ENCODE peak calls at places on chromosomes 16 and 17, in nine cellular contexts. One of them, this sample, is unnamed.

GRCh38 chr16:57178296-57178695 is 7.5 kb downstream of the PSME3IP1 start:
- DNase-seq in heart left ventricle: no peak
- DNase-seq in ascending aorta: no peak
- DNase-seq in epithelial cell of esophagus: no peak
- DNase-seq in A549: no peak
- DNase-seq in fibroblast of the aortic adventitia: no peak
- DNase-seq in heart right ventricle: no peak
- DNase-seq in Caco-2: no peak
- DNase-seq in GM12878: no peak
- DNase-seq in this sample: no peak

GRCh38 chr17:1590031-1590746 is 27.6 kb upstream of the PITPNA start:
- DNase-seq in heart right ventricle: peak; percentile 70
- DNase-seq in Caco-2: peak; percentile 85
- DNase-seq in heart left ventricle: peak; percentile 92
- DNase-seq in GM12878: no peak
- DNase-seq in epithelial cell of esophagus: peak; percentile 87
- DNase-seq in ascending aorta: peak; percentile 92
- DNase-seq in A549: peak; percentile 99
- DNase-seq in fibroblast of the aortic adventitia: peak; percentile 90
- DNase-seq in this sample: peak; percentile 81

GRCh38 chr17:18038149-18038850 is 668 bp downstream of the ATPAF2 start:
- DNase-seq in A549: no peak
- DNase-seq in epithelial cell of esophagus: peak; percentile 53
- DNase-seq in GM12878: no peak
- DNase-seq in heart left ventricle: no peak
- DNase-seq in ascending aorta: no peak
- DNase-seq in fibroblast of the aortic adventitia: no peak
- DNase-seq in heart right ventricle: no peak
- DNase-seq in Caco-2: no peak
- DNase-seq in this sample: no peak

GRCh38 chr17:21242026-21242700 is 11.0 kb downstream of the NATD1 start:
- DNase-seq in Caco-2: no peak
- DNase-seq in GM12878: no peak
- DNase-seq in ascending aorta: no peak
- DNase-seq in A549: no peak
- DNase-seq in heart left ventricle: no peak
- DNase-seq in fibroblast of the aortic adventitia: peak; percentile 17
- DNase-seq in heart right ventricle: no peak
- DNase-seq in epithelial cell of esophagus: peak; percentile 26
- DNase-seq in this sample: no peak

GRCh38 chr17:82858376-82859126 is 18.7 kb upstream of the ZNF750 start:
- DNase-seq in heart right ventricle: no peak
- DNase-seq in A549: no peak
- DNase-seq in heart left ventricle: no peak
- DNase-seq in epithelial cell of esophagus: peak; percentile 97
- DNase-seq in fibroblast of the aortic adventitia: no peak
- DNase-seq in Caco-2: peak; percentile 62
- DNase-seq in ascending aorta: no peak
- DNase-seq in GM12878: no peak
- DNase-seq in this sample: no peak

GRCh38 chr17:82103588-82104451 is 5.8 kb upstream of the FASN start:
- DNase-seq in epithelial cell of esophagus: peak; percentile 61
- DNase-seq in heart left ventricle: no peak
- DNase-seq in fibroblast of the aortic adventitia: peak; percentile 30
- DNase-seq in heart right ventricle: no peak
- DNase-seq in Caco-2: peak; percentile 95
- DNase-seq in A549: no peak
- DNase-seq in GM12878: no peak
- DNase-seq in ascending aorta: peak; percentile 76
- DNase-seq in this sample: no peak

GRCh38 chr16:31350275-31351005 is 4.5 kb upstream of the ITGAX start:
- DNase-seq in heart right ventricle: no peak
- DNase-seq in A549: no peak
- DNase-seq in Caco-2: no peak
- DNase-seq in fibroblast of the aortic adventitia: no peak
- DNase-seq in epithelial cell of esophagus: peak; percentile 9
- DNase-seq in GM12878: no peak
- DNase-seq in ascending aorta: no peak
- DNase-seq in heart left ventricle: peak; percentile 23
- DNase-seq in this sample: no peak

GRCh38 chr17:78671607-78672404 is 94.6 kb upstream of the DNAH17 start:
- DNase-seq in Caco-2: no peak
- DNase-seq in A549: no peak
- DNase-seq in ascending aorta: no peak
- DNase-seq in heart left ventricle: no peak
- DNase-seq in heart right ventricle: no peak
- DNase-seq in epithelial cell of esophagus: peak; percentile 58
- DNase-seq in fibroblast of the aortic adventitia: peak; percentile 28
- DNase-seq in GM12878: no peak
- DNase-seq in this sample: peak; percentile 36

GRCh38 chr17:42135664-42136653 is 13.4 kb downstream of the HSPB9 start:
- DNase-seq in A549: peak; percentile 76
- DNase-seq in ascending aorta: no peak
- DNase-seq in GM12878: no peak
- DNase-seq in fibroblast of the aortic adventitia: peak; percentile 53
- DNase-seq in heart left ventricle: peak; percentile 84
- DNase-seq in Caco-2: peak; percentile 60
- DNase-seq in epithelial cell of esophagus: peak; percentile 84
- DNase-seq in heart right ventricle: peak; percentile 79
- DNase-seq in this sample: peak; percentile 84

GRCh38 chr16:50152386-50152806 is 710 bp upstream of the TENT4B start:
- DNase-seq in ascending aorta: peak; percentile 74
- DNase-seq in A549: no peak
- DNase-seq in heart left ventricle: no peak
- DNase-seq in heart right ventricle: peak; percentile 27
- DNase-seq in epithelial cell of esophagus: peak; percentile 44
- DNase-seq in fibroblast of the aortic adventitia: peak; percentile 36
- DNase-seq in GM12878: peak; percentile 68
- DNase-seq in Caco-2: no peak
- DNase-seq in this sample: peak; percentile 33

GRCh38 chr17:34369196-34369500 is 6.1 kb upstream of the CCL1 start:
- DNase-seq in GM12878: no peak
- DNase-seq in heart right ventricle: no peak
- DNase-seq in fibroblast of the aortic adventitia: no peak
- DNase-seq in ascending aorta: no peak
- DNase-seq in A549: no peak
- DNase-seq in heart left ventricle: no peak
- DNase-seq in epithelial cell of esophagus: no peak
- DNase-seq in Caco-2: no peak
- DNase-seq in this sample: no peak

GRCh38 chr16:2181952-2182351 is 14.5 kb downstream of the CASKIN1 start:
- DNase-seq in heart left ventricle: no peak
- DNase-seq in fibroblast of the aortic adventitia: no peak
- DNase-seq in ascending aorta: no peak
- DNase-seq in GM12878: no peak
- DNase-seq in heart right ventricle: no peak
- DNase-seq in A549: no peak
- DNase-seq in epithelial cell of esophagus: no peak
- DNase-seq in Caco-2: no peak
- DNase-seq in this sample: no peak

GRCh38 chr17:6279659-6280058 is 155.3 kb downstream of the AIPL1 start:
- DNase-seq in epithelial cell of esophagus: peak; percentile 77
- DNase-seq in Caco-2: peak; percentile 46
- DNase-seq in ascending aorta: no peak
- DNase-seq in heart right ventricle: no peak
- DNase-seq in heart left ventricle: no peak
- DNase-seq in GM12878: no peak
- DNase-seq in fibroblast of the aortic adventitia: no peak
- DNase-seq in A549: no peak
- DNase-seq in this sample: no peak

GRCh38 chr16:72787519-72788268 is 260.2 kb downstream of the ZFHX3 start:
- DNase-seq in epithelial cell of esophagus: peak; percentile 91
- DNase-seq in Caco-2: no peak
- DNase-seq in A549: no peak
- DNase-seq in heart right ventricle: peak; percentile 35
- DNase-seq in ascending aorta: peak; percentile 90
- DNase-seq in fibroblast of the aortic adventitia: peak; percentile 53
- DNase-seq in heart left ventricle: peak; percentile 64
- DNase-seq in GM12878: peak; percentile 9
- DNase-seq in this sample: peak; percentile 93

GRCh38 chr17:1177099-1177996 is 2.4 kb downstream of the ABR start:
- DNase-seq in GM12878: no peak
- DNase-seq in fibroblast of the aortic adventitia: peak; percentile 76
- DNase-seq in heart left ventricle: peak; percentile 61
- DNase-seq in epithelial cell of esophagus: no peak
- DNase-seq in heart right ventricle: peak; percentile 63
- DNase-seq in Caco-2: no peak
- DNase-seq in A549: no peak
- DNase-seq in ascending aorta: no peak
- DNase-seq in this sample: peak; percentile 45

GRCh38 chr17:72301887-72302286 is 181.1 kb downstream of the SOX9 start:
- DNase-seq in epithelial cell of esophagus: no peak
- DNase-seq in GM12878: no peak
- DNase-seq in Caco-2: no peak
- DNase-seq in ascending aorta: no peak
- DNase-seq in heart right ventricle: no peak
- DNase-seq in heart left ventricle: no peak
- DNase-seq in fibroblast of the aortic adventitia: no peak
- DNase-seq in A549: no peak
- DNase-seq in this sample: no peak

GRCh38 chr17:81831957-81832607 is 1.0 kb downstream of the MCRIP1 start:
- DNase-seq in A549: no peak
- DNase-seq in heart right ventricle: no peak
- DNase-seq in ascending aorta: peak; percentile 71
- DNase-seq in heart left ventricle: no peak
- DNase-seq in epithelial cell of esophagus: peak; percentile 63
- DNase-seq in GM12878: no peak
- DNase-seq in Caco-2: no peak
- DNase-seq in fibroblast of the aortic adventitia: peak; percentile 59
- DNase-seq in this sample: no peak

DNA sequence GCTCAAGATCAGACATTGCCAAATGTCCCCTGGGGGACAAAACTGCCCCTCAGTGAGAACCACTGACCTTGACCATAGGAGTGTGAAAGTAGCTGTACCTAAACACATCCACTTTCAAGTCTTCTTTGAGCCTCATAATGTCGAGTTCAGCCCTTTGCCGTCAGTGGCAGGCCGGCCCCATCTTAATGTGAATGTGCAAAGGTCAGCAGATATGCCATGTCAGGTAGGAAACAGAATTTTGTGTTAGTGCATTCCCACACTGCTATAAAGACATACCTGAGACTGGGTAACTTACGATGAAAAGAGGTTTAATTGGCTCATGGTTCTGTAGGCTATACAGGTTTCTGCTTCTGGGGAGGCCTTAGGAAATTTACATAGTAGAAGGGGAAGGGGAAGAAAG is 95.1 kb upstream of the PIRT start:
- DNase-seq in fibroblast of the aortic adventitia: no peak
- DNase-seq in heart left ventricle: no peak
- DNase-seq in heart right ventricle: no peak
- DNase-seq in GM12878: no peak
- DNase-seq in ascending aorta: no peak
- DNase-seq in Caco-2: no peak
- DNase-seq in A549: no peak
- DNase-seq in epithelial cell of esophagus: no peak
- DNase-seq in this sample: no peak
- TF ChIP-seq CTCF in fibroblast of the aortic adventitia: no peak
- TF ChIP-seq CTCF in heart left ventricle: no peak
- TF ChIP-seq CTCF in heart right ventricle: no peak
- TF ChIP-seq CTCF in GM12878: no peak
- TF ChIP-seq CTCF in ascending aorta: no peak
- TF ChIP-seq CTCF in Caco-2: no peak
- TF ChIP-seq CTCF in A549: no peak
- TF ChIP-seq CTCF in epithelial cell of esophagus: no peak
- TF ChIP-seq CTCF in this sample: no peak

GRCh38 chr17:57985675-57985974 is 2.4 kb downstream of the VEZF1 start:
- DNase-seq in heart left ventricle: no peak
- DNase-seq in Caco-2: no peak
- DNase-seq in GM12878: no peak
- DNase-seq in ascending aorta: no peak
- DNase-seq in fibroblast of the aortic adventitia: peak; percentile 59
- DNase-seq in epithelial cell of esophagus: peak; percentile 86
- DNase-seq in A549: peak; percentile 56
- DNase-seq in heart right ventricle: no peak
- DNase-seq in this sample: peak; percentile 36
- H3K4me3 ChIP-seq in heart left ventricle: no peak overlapping the region
- H3K4me3 ChIP-seq in Caco-2: no peak overlapping the region
- H3K4me3 ChIP-seq in GM12878: peak overlapping the region; percentile 17
- H3K4me3 ChIP-seq in ascending aorta: no peak overlapping the region
- H3K4me3 ChIP-seq in fibroblast of the aortic adventitia: peak overlapping the region; percentile 49
- H3K4me3 ChIP-seq in epithelial cell of esophagus: no peak overlapping the region
- H3K4me3 ChIP-seq in A549: peak overlapping the region; percentile 77
- H3K4me3 ChIP-seq in heart right ventricle: peak overlapping the region; percentile 92
- H3K4me3 ChIP-seq in this sample: peak overlapping the region; percentile 20

GRCh38 chr16:89410794-89411309 is 79.5 kb downstream of the ANKRD11 start:
- DNase-seq in epithelial cell of esophagus: peak; percentile 69
- DNase-seq in fibroblast of the aortic adventitia: peak; percentile 94
- DNase-seq in Caco-2: no peak
- DNase-seq in ascending aorta: peak; percentile 73
- DNase-seq in GM12878: no peak
- DNase-seq in heart left ventricle: peak; percentile 62
- DNase-seq in heart right ventricle: peak; percentile 62
- DNase-seq in A549: no peak
- DNase-seq in this sample: peak; percentile 85
- TF ChIP-seq CTCF in epithelial cell of esophagus: peak; percentile 43
- TF ChIP-seq CTCF in fibroblast of the aortic adventitia: peak; percentile 47
- TF ChIP-seq CTCF in Caco-2: no peak
- TF ChIP-seq CTCF in ascending aorta: no peak
- TF ChIP-seq CTCF in GM12878: no peak
- TF ChIP-seq CTCF in heart left ventricle: peak; percentile 12
- TF ChIP-seq CTCF in heart right ventricle: no peak
- TF ChIP-seq CTCF in A549: no peak
- TF ChIP-seq CTCF in this sample: peak; percentile 16

GRCh38 chr17:39653662-39654331 is 11.4 kb upstream of the TCAP start:
- DNase-seq in heart right ventricle: peak; percentile 57
- DNase-seq in heart left ventricle: peak; percentile 73
- DNase-seq in epithelial cell of esophagus: peak; percentile 47
- DNase-seq in A549: peak; percentile 91
- DNase-seq in fibroblast of the aortic adventitia: peak; percentile 36
- DNase-seq in GM12878: no peak
- DNase-seq in ascending aorta: no peak
- DNase-seq in Caco-2: peak; percentile 69
- DNase-seq in this sample: peak; percentile 48
- H3K4me3 ChIP-seq in heart right ventricle: no peak overlapping the region
- H3K4me3 ChIP-seq in heart left ventricle: no peak overlapping the region
- H3K4me3 ChIP-seq in epithelial cell of esophagus: no peak overlapping the region
- H3K4me3 ChIP-seq in A549: no peak overlapping the region
- H3K4me3 ChIP-seq in fibroblast of the aortic adventitia: no peak overlapping the region
- H3K4me3 ChIP-seq in GM12878: no peak overlapping the region
- H3K4me3 ChIP-seq in ascending aorta: no peak overlapping the region
- H3K4me3 ChIP-seq in Caco-2: no peak overlapping the region
- H3K4me3 ChIP-seq in this sample: no peak overlapping the region

This sample was measured in fibroblast of pulmonary artery.